ENCODE peak calls at places on chromosomes 1 and 21, in eight cellular contexts. M is mucosa of gallbladder; E is stimulated activated CD8-positive, alpha-beta memory T cell treated with anti-CD3 and anti-CD28 coated beads, Interleukin-15, amount 100 ng/mL, for 48 hours; K is NCI-H526 treated with DMSO at 0.1 percent for 48 hours; B is occipital lobe; T is fibroblast of mammary gland; J is AG04449; R is T-helper 9 cell. W is an unnamed sample.

GRCh38 chr1:18234790-18235242 is 127.2 kb downstream of the IGSF21 start:
- DNase-seq in M (peak; percentile 22), E (no peak), K (peak; percentile 57), B (no peak), T (peak; percentile 46), J (no peak), R (no peak), W (peak; percentile 59)

GRCh38 chr1:169999357-169999756 is 75.1 kb downstream of the KIFAP3 start:
- DNase-seq in M (no peak), E (no peak), K (no peak), B (peak; percentile 4), T (peak; percentile 90), J (peak; percentile 84), R (no peak), W (no peak)

GRCh38 chr1:116268211-116268610 is 104.8 kb upstream of the ATP1A1 start:
- DNase-seq in M (peak; percentile 89), E (no peak), K (no peak), B (peak; percentile 51), T (peak; percentile 17), J (no peak), R (no peak), W (peak; percentile 27)

GRCh38 chr1:205589618-205590456 is 42.0 kb downstream of the ELK4 start:
- DNase-seq in M (no peak), E (no peak), K (no peak), B (no peak), T (no peak), J (no peak), R (no peak), W (no peak)

GRCh38 chr1:66489146-66489545 is 44.8 kb upstream of the SGIP1 start:
- DNase-seq in M (no peak), E (no peak), K (no peak), B (no peak), T (peak; percentile 70), J (no peak), R (no peak), W (no peak)

GRCh38 chr1:115496904-115497527 is 144.8 kb upstream of the VANGL1 start:
- DNase-seq in M (no peak), E (no peak), K (no peak), B (no peak), T (peak; percentile 59), J (no peak), R (no peak), W (peak; percentile 19)

GRCh38 chr1:22207605-22208264 is 64.8 kb upstream of the WNT4 start:
- DNase-seq in M (peak; percentile 32), E (no peak), K (no peak), B (no peak), T (no peak), J (no peak), R (no peak), W (peak; percentile 92)

GRCh38 chr1:90579212-90579802 is 137.8 kb downstream of the BARHL2 start:
- DNase-seq in M (no peak), E (no peak), K (peak; percentile 50), B (no peak), T (peak; percentile 46), J (peak; percentile 2), R (no peak), W (peak; percentile 56)

GRCh38 chr1:31705080-31705866 is 1.5 kb upstream of the COL16A1 start:
- DNase-seq in M (peak; percentile 41), E (peak; percentile 76), K (no peak), B (no peak), T (peak; percentile 72), J (no peak), R (peak; percentile 41), W (peak; percentile 40)

GRCh38 chr1:43441894-43442632 is 11.7 kb downstream of the HYI start:
- DNase-seq in M (no peak), E (no peak), K (no peak), B (no peak), T (no peak), J (no peak), R (no peak), W (no peak)

GRCh38 chr21:15638856-15639549 is 90.8 kb upstream of the USP25 start:
- DNase-seq in M (no peak), E (no peak), K (no peak), B (no peak), T (no peak), J (no peak), R (no peak), W (peak; percentile 51)

GRCh38 chr1:44810101-44810761 is 1.9 kb downstream of the BTBD19 start:
- DNase-seq in M (peak; percentile 83), E (no peak), K (no peak), B (no peak), T (no peak), J (no peak), R (peak; percentile 34), W (no peak)

GRCh38 chr1:45205000-45205909 is 1.1 kb downstream of the ZSWIM5 start:
- DNase-seq in M (peak; percentile 23), E (peak; percentile 4), K (peak; percentile 69), B (no peak), T (no peak), J (no peak), R (peak; percentile 3), W (peak; percentile 38)

GRCh38 chr1:68178821-68179490 is 53.4 kb downstream of the WLS start:
- DNase-seq in M (no peak), E (no peak), K (no peak), B (no peak), T (peak; percentile 43), J (no peak), R (no peak), W (no peak)

GRCh38 chr1:19361231-19362147 is 49.4 kb downstream of the SLC66A1 start:
- DNase-seq in M (no peak), E (no peak), K (no peak), B (no peak), T (peak; percentile 66), J (no peak), R (no peak), W (no peak)

GRCh38 chr1:244603498-244603897 is 49.4 kb upstream of the DESI2 start:
- DNase-seq in M (no peak), E (no peak), K (no peak), B (no peak), T (peak; percentile 51), J (no peak), R (no peak), W (no peak)

GRCh38 chr1:116679091-116679827 is 11.7 kb upstream of the IGSF3 start:
- DNase-seq in M (no peak), E (no peak), K (no peak), B (no peak), T (no peak), J (no peak), R (no peak), W (peak; percentile 33)

GRCh38 chr21:42040411-42041180 is 30.4 kb upstream of the ZBTB21 start:
- DNase-seq in M (no peak), E (no peak), K (no peak), B (no peak), T (peak; percentile 100), J (peak; percentile 100), R (no peak), W (peak; percentile 64)

GRCh38 chr1:243415663-243416365 is 160.0 kb downstream of the SDCCAG8 start:
- DNase-seq in M (no peak), E (no peak), K (no peak), B (no peak), T (no peak), J (no peak), R (no peak), W (no peak)

GRCh38 chr1:50236656-50237055 is 127.9 kb downstream of the ELAVL4 start:
- DNase-seq in M (no peak), E (no peak), K (no peak), B (no peak), T (no peak), J (no peak), R (no peak), W (no peak)

GRCh38 chr1:116168277-116169032 is 57.3 kb downstream of the MAB21L3 start:
- DNase-seq in M (peak; percentile 86), E (peak; percentile 73), K (peak; percentile 79), B (peak; percentile 37), T (peak; percentile 57), J (no peak), R (peak; percentile 82), W (no peak)

GRCh38 chr1:23807453-23807852 is 6.9 kb upstream of the GALE start:
- DNase-seq in M (no peak), E (no peak), K (no peak), B (no peak), T (no peak), J (no peak), R (no peak), W (no peak)

GRCh38 chr21:21210552-21210951 is 212.3 kb downstream of the NCAM2 start:
- DNase-seq in M (no peak), E (no peak), K (no peak), B (no peak), T (no peak), J (no peak), R (no peak), W (no peak)

GRCh38 chr1:41102208-41102607 is 80.7 kb upstream of the SLFNL1 start:
- DNase-seq in M (peak; percentile 89), E (no peak), K (no peak), B (peak; percentile 32), T (peak; percentile 99), J (peak; percentile 95), R (no peak), W (no peak)